ENCODE peak calls at places on chromosomes 11 and 22, in four cellular contexts. V is GM12878, G is K562, P is HepG2. R is an unnamed sample.
A peak's percentile ranks its signal among the peaks of the same experiment; 100 is the strongest.

GRCh38 chr11:75858613-75859012 is 43.6 kb downstream of the UVRAG start:
- DNase-seq in V (no peak), G (no peak), P (no peak), R (no peak)

GRCh38 chr22:46734830-46735453 is 3.1 kb downstream of the CERK start:
- DNase-seq in V (peak; percentile 56), G (no peak), P (no peak), R (no peak)

GRCh38 chr11:117704416-117705150 is 92.4 kb downstream of the DSCAML1 start:
- DNase-seq in V (no peak), G (no peak), P (no peak), R (no peak)

GRCh38 chr11:11113676-11114075 is 239.4 kb downstream of the CSNK2A3 start:
- DNase-seq in V (peak; percentile 20), G (no peak), P (no peak), R (no peak)

GRCh38 chr22:37258810-37259472 is 14.9 kb upstream of the RAC2 start:
- DNase-seq in V (no peak), G (no peak), P (no peak), R (no peak)

GRCh38 chr22:43227231-43227630 is 40.3 kb upstream of the TTLL12 start:
- DNase-seq in V (no peak), G (peak; percentile 17), P (no peak), R (peak; percentile 27)

GRCh38 chr11:44017443-44018126 is 30.2 kb upstream of the ACCSL start:
- DNase-seq in V (no peak), G (no peak), P (no peak), R (no peak)

GRCh38 chr11:71103266-71103665 is 149.1 kb downstream of the SHANK2 start:
- DNase-seq in V (no peak), G (no peak), P (no peak), R (no peak)

GRCh38 chr11:133529807-133530500 is 2.3 kb downstream of the OPCML start:
- DNase-seq in V (no peak), G (no peak), P (no peak), R (no peak)

GRCh38 chr22:40553014-40553579 is 83.4 kb downstream of the MRTFA start:
- DNase-seq in V (no peak), G (no peak), P (no peak), R (no peak)

GRCh38 chr11:118176400-118177134 is at the start of gene SCN2B:
- DNase-seq in V (no peak), G (no peak), P (no peak), R (peak; percentile 78)

GRCh38 chr22:33049125-33049729 is 9.0 kb downstream of the SYN3 start:
- DNase-seq in V (peak; percentile 5), G (peak; percentile 61), P (peak; percentile 62), R (peak; percentile 78)

GRCh38 chr11:94652735-94653284 is 85.6 kb downstream of the PIWIL4 start:
- DNase-seq in V (no peak), G (no peak), P (no peak), R (no peak)

GRCh38 chr11:107011977-107012376 is 6.3 kb downstream of the GUCY1A2 start:
- DNase-seq in V (no peak), G (no peak), P (no peak), R (no peak)

GRCh38 chr11:47332303-47332711 is 20.2 kb downstream of the MYBPC3 start:
- DNase-seq in V (no peak), G (no peak), P (no peak), R (peak; percentile 27)

GRCh38 chr22:27472975-27473374 is 328.6 kb downstream of the MN1 start:
- DNase-seq in V (no peak), G (no peak), P (no peak), R (no peak)

GRCh38 chr11:103619480-103619879 is 417.0 kb upstream of the DDI1 start:
- DNase-seq in V (no peak), G (no peak), P (no peak), R (no peak)

GRCh38 chr22:33210129-33210784 is 152.1 kb upstream of the SYN3 start:
- DNase-seq in V (no peak), G (peak; percentile 44), P (peak; percentile 47), R (peak; percentile 68)

GRCh38 chr22:32806296-32806695 is 4.8 kb downstream of the TIMP3 start:
- DNase-seq in V (no peak), G (no peak), P (no peak), R (no peak)

GRCh38 chr11:8545698-8546366 is 48.2 kb downstream of the STK33 start:
- DNase-seq in V (no peak), G (no peak), P (peak; percentile 15), R (no peak)

GRCh38 chr11:86011175-86011574 is 57.7 kb downstream of the PICALM start:
- DNase-seq in V (no peak), G (no peak), P (no peak), R (no peak)

GRCh38 chr11:9530901-9531625 is 42.4 kb upstream of the WEE1 start:
- DNase-seq in V (no peak), G (no peak), P (no peak), R (no peak)

GRCh38 chr11:11584937-11585336 is 36.9 kb downstream of the GALNT18 start:
- DNase-seq in V (no peak), G (no peak), P (no peak), R (no peak)

GRCh38 chr22:27224485-27225364 is 567.3 kb downstream of the MIAT start:
- DNase-seq in V (no peak), G (no peak), P (no peak), R (peak; percentile 75)

GRCh38 chr11:5620606-5621521 is 3.9 kb upstream of the TRIM34 start:
- DNase-seq in V (no peak), G (peak; percentile 30), P (peak; percentile 42), R (no peak)

GRCh38 chr22:23138584-23139469 is 3.0 kb downstream of the RSPH14 start:
- DNase-seq in V (no peak), G (peak; percentile 60), P (no peak), R (no peak)

GRCh38 chr11:67369801-67370284 is 3.6 kb downstream of the CLCF1 start:
- DNase-seq in V (no peak), G (no peak), P (no peak), R (no peak)

GRCh38 chr11:117081908-117082307 is 16.3 kb downstream of the SIK3 start:
- DNase-seq in V (no peak), G (no peak), P (no peak), R (no peak)

GRCh38 chr22:46674367-46674781 is 54.2 kb downstream of the GRAMD4 start:
- DNase-seq in V (no peak), G (no peak), P (no peak), R (no peak)

GRCh38 chr11:34397120-34397519 is 39.3 kb upstream of the ABTB2 start:
- DNase-seq in V (no peak), G (peak; percentile 20), P (no peak), R (peak; percentile 33)

GRCh38 chr11:113274708-113275582 is 39.4 kb upstream of the TTC12 start:
- DNase-seq in V (no peak), G (no peak), P (no peak), R (peak; percentile 44)

GRCh38 chr22:35638408-35638807 is 9.8 kb upstream of the APOL6 start:
- DNase-seq in V (no peak), G (no peak), P (no peak), R (peak; percentile 89)
- TF ChIP-seq MAX in V (no peak), G (no peak), P (no peak), R (peak; percentile 70)

GRCh38 chr22:48278620-48279464 is 1516.4 kb downstream of the TBC1D22A start:
- DNase-seq in V (no peak), G (no peak), P (no peak), R (no peak)

GRCh38 chr22:48284671-48285070 is 1522.2 kb downstream of the TBC1D22A start:
- DNase-seq in V (no peak), G (no peak), P (no peak), R (no peak)

GRCh38 chr22:48287031-48287430 is 1524.6 kb downstream of the TBC1D22A start:
- DNase-seq in V (no peak), G (no peak), P (no peak), R (no peak)

GRCh38 chr22:48279465-48279765 is 1517.0 kb downstream of the TBC1D22A start:
- DNase-seq in V (no peak), G (no peak), P (no peak), R (no peak)

DNA sequence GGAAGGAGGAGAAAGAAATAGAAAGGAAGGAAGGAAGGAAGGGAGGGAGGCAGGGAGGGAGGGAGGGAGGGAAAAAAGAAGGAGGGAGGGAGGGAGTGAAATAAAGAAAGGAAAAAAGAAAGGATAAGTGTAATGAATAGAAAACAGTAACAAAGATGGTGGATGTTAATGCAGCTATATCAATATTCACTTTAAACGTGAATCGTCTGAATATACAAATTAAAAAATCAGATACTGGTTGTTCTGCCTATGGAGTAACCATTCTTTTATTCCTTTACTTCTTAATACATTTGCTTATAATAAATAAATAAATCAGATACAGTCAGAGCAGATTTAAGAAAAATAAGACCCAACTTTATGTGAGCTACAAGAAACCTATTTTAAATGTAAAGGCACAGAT is 1520.4 kb downstream of the TBC1D22A start:
- DNase-seq in V (no peak), G (no peak), P (no peak), R (no peak)
- H3K9ac ChIP-seq in V (no peak overlapping the region), G (no peak overlapping the region), P (no peak overlapping the region), R (no peak overlapping the region)

GRCh38 chr11:126310229-126310991 is 6.5 kb downstream of the DCPS start:
- DNase-seq in V (no peak), G (peak; percentile 74), P (peak; percentile 63), R (peak; percentile 81)

GRCh38 chr11:126310992-126311310 is 7.1 kb downstream of the DCPS start:
- DNase-seq in V (no peak), G (no peak), P (no peak), R (no peak)

GRCh38 chr11:126307706-126308105 is 3.8 kb downstream of the DCPS start:
- DNase-seq in V (no peak), G (peak; percentile 36), P (peak; percentile 35), R (peak; percentile 33)

GRCh38 chr11:126305699-126306098 is 1.8 kb downstream of the DCPS start:
- DNase-seq in V (peak; percentile 63), G (no peak), P (no peak), R (no peak)

GRCh38 chr11:126308271-126308671 is 4.4 kb downstream of the DCPS start:
- DNase-seq in V (no peak), G (no peak), P (no peak), R (no peak)
- TF ChIP-seq CHD2 in V (no peak), G (no peak), P (no peak), R (no peak)

GRCh38 chr11:83540112-83540675 is 254.0 kb upstream of the CCDC90B start:
- DNase-seq in V (no peak), G (no peak), P (no peak), R (no peak)

GRCh38 chr11:83543918-83544491 is 257.8 kb upstream of the CCDC90B start:
- DNase-seq in V (no peak), G (no peak), P (no peak), R (no peak)

GRCh38 chr11:83537131-83537610 is 251.0 kb upstream of the CCDC90B start:
- DNase-seq in V (no peak), G (no peak), P (no peak), R (no peak)

GRCh38 chr11:83538286-83538685 is 252.1 kb upstream of the CCDC90B start:
- DNase-seq in V (no peak), G (no peak), P (no peak), R (no peak)
- TF ChIP-seq MAX in V (no peak), G (no peak), P (no peak), R (no peak)

GRCh38 chr11:18280438-18281046 is 14.5 kb downstream of the SAA1 start:
- DNase-seq in V (peak; percentile 20), G (no peak), P (no peak), R (no peak)

GRCh38 chr11:18282626-18283025 is 16.6 kb downstream of the SAA1 start:
- DNase-seq in V (no peak), G (no peak), P (no peak), R (no peak)

GRCh38 chr11:18277560-18278271 is 11.7 kb downstream of the SAA1 start:
- DNase-seq in V (no peak), G (no peak), P (no peak), R (no peak)
- H3K9ac ChIP-seq in V (no peak overlapping the region), G (no peak overlapping the region), P (no peak overlapping the region), R (no peak overlapping the region)

GRCh38 chr11:2998073-2998850 is 6.1 kb upstream of the NAP1L4 start:
- DNase-seq in V (no peak), G (peak; percentile 29), P (no peak), R (no peak)
- TF ChIP-seq CHD2 in V (no peak), G (no peak), P (no peak), R (no peak)

R was measured in SK-N-SH.